ENCODE peak calls at places on chromosomes 6 and 20, in seven cellular contexts. S is CD8-positive, alpha-beta T cell; G is small intestine; Q is lung microvascular endothelial cell; A is stimulated activated CD4-positive, alpha-beta T cell treated with anti-CD3 and anti-CD28 coated beads, Interleukin-15, amount 100 ng/mL, for 1 hour; M is WTC11; J is left ventricle myocardium inferior. Y is an unnamed sample.

GRCh38 chr6:82362868-82363267 is 749 bp upstream of the TPBG start:
- DNase-seq in S (no peak), G (no peak), Q (peak), A (no peak), M (no peak), J (no peak), Y (no peak)

GRCh38 chr6:118542184-118542952 is 5.7 kb upstream of the PLN start:
- DNase-seq in S (no peak), G (no peak), Q (peak), A (no peak), M (no peak), J (no peak), Y (no peak)

GRCh38 chr6:6712258-6712978 is 123.9 kb downstream of the LY86 start:
- DNase-seq in S (no peak), G (peak), Q (peak), A (no peak), M (no peak), J (no peak), Y (no peak)

GRCh38 chr6:154509421-154510143 is 903 bp downstream of the CNKSR3 start:
- DNase-seq in S (no peak), G (peak), Q (peak), A (no peak), M (peak), J (peak), Y (peak)

GRCh38 chr20:6473197-6473596 is 294.3 kb upstream of the BMP2 start:
- DNase-seq in S (no peak), G (no peak), Q (no peak), A (no peak), M (no peak), J (no peak), Y (no peak)

GRCh38 chr6:166742981-166743380 is 115.9 kb upstream of the RPS6KA2 start:
- DNase-seq in S (no peak), G (no peak), Q (no peak), A (no peak), M (no peak), J (no peak), Y (no peak)

GRCh38 chr6:5930143-5930770 is 76.5 kb downstream of the NRN1 start:
- DNase-seq in S (no peak), G (no peak), Q (no peak), A (no peak), M (no peak), J (no peak), Y (no peak)

GRCh38 chr6:34004706-34005105 is 141.2 kb downstream of the GRM4 start:
- DNase-seq in S (no peak), G (peak), Q (no peak), A (no peak), M (no peak), J (no peak), Y (no peak)

GRCh38 chr6:82006027-82006738 is 241.4 kb downstream of the IBTK start:
- DNase-seq in S (no peak), G (peak), Q (peak), A (no peak), M (peak), J (no peak), Y (no peak)

GRCh38 chr6:140318408-140318807 is 944.0 kb upstream of the CITED2 start:
- DNase-seq in S (no peak), G (no peak), Q (no peak), A (no peak), M (no peak), J (no peak), Y (no peak)

GRCh38 chr6:89082439-89082838 is 1.9 kb downstream of the PNRC1 start:
- DNase-seq in S (no peak), G (peak), Q (peak), A (no peak), M (no peak), J (no peak), Y (no peak)

GRCh38 chr6:53546256-53546655 is 1.4 kb upstream of the GCLC start:
- DNase-seq in S (no peak), G (no peak), Q (no peak), A (no peak), M (no peak), J (no peak), Y (no peak)

GRCh38 chr20:17083738-17084137 is 143.1 kb upstream of the PCSK2 start:
- DNase-seq in S (no peak), G (peak), Q (no peak), A (no peak), M (peak), J (no peak), Y (no peak)

GRCh38 chr6:133377219-133377618 is 136.1 kb downstream of the EYA4 start:
- DNase-seq in S (no peak), G (no peak), Q (no peak), A (no peak), M (no peak), J (no peak), Y (no peak)

GRCh38 chr20:1479831-1480595 is 11.2 kb downstream of the SIRPB2 start:
- DNase-seq in S (no peak), G (no peak), Q (no peak), A (no peak), M (no peak), J (no peak), Y (no peak)

GRCh38 chr20:4117341-4117740 is 102.0 kb upstream of the RNF24 start:
- DNase-seq in S (no peak), G (no peak), Q (no peak), A (no peak), M (no peak), J (no peak), Y (no peak)

GRCh38 chr6:76779068-76779467 is 684.2 kb downstream of the HTR1B start:
- DNase-seq in S (no peak), G (peak), Q (no peak), A (no peak), M (no peak), J (no peak), Y (no peak)

GRCh38 chr6:98382246-98382645 is 452.1 kb upstream of the POU3F2 start:
- DNase-seq in S (no peak), G (no peak), Q (no peak), A (no peak), M (no peak), J (no peak), Y (no peak)

GRCh38 chr6:96620851-96621250 is 57.9 kb downstream of the FHL5 start:
- DNase-seq in S (no peak), G (no peak), Q (no peak), A (no peak), M (no peak), J (no peak), Y (no peak)

GRCh38 chr20:25039697-25040437 is 18.1 kb downstream of the ACSS1 start:
- DNase-seq in S (no peak), G (peak), Q (peak), A (no peak), M (no peak), J (peak), Y (peak)

GRCh38 chr6:31094389-31094881 is 17.9 kb downstream of the C6orf15 start:
- DNase-seq in S (peak), G (no peak), Q (peak), A (no peak), M (no peak), J (no peak), Y (no peak)

GRCh38 chr6:6646859-6647258 is 58.3 kb downstream of the LY86 start:
- DNase-seq in S (no peak), G (no peak), Q (no peak), A (no peak), M (no peak), J (no peak), Y (no peak)

GRCh38 chr6:35371494-35372262 is 29.3 kb downstream of the PPARD start:
- DNase-seq in S (no peak), G (peak), Q (no peak), A (no peak), M (no peak), J (no peak), Y (no peak)

Y was measured in Right ventricle myocardium inferior.